ENCODE peak calls at places on chromosomes 4 and X, in nine cellular contexts. One of them, this sample, is unnamed.
A peak's percentile ranks its signal among the peaks of the same experiment; 100 is the strongest.

GRCh38 chr4:133095591-133095990 is 53.5 kb upstream of the PCDH10 start:
- DNase-seq in nephron progenitor cell: no peak
- DNase-seq in ecto neural progenitor cell: no peak
- DNase-seq in adipocyte: peak; percentile 4
- DNase-seq in AG08396: no peak
- DNase-seq in effector memory CD4-positive, alpha-beta T cell: no peak
- DNase-seq in CD8-positive, alpha-beta T cell: no peak
- DNase-seq in cerebellar nuclear complex: no peak
- DNase-seq in memory B cell: no peak
- DNase-seq in this sample: no peak

GRCh38 chr4:8114456-8115202 is 44.0 kb downstream of the ABLIM2 start:
- DNase-seq in nephron progenitor cell: no peak
- DNase-seq in ecto neural progenitor cell: no peak
- DNase-seq in adipocyte: no peak
- DNase-seq in AG08396: no peak
- DNase-seq in effector memory CD4-positive, alpha-beta T cell: no peak
- DNase-seq in CD8-positive, alpha-beta T cell: no peak
- DNase-seq in cerebellar nuclear complex: no peak
- DNase-seq in memory B cell: no peak
- DNase-seq in this sample: no peak

GRCh38 chrX:109270580-109271484 is 211.1 kb downstream of the GUCY2F start:
- DNase-seq in nephron progenitor cell: no peak
- DNase-seq in ecto neural progenitor cell: no peak
- DNase-seq in adipocyte: peak; percentile 32
- DNase-seq in AG08396: no peak
- DNase-seq in effector memory CD4-positive, alpha-beta T cell: no peak
- DNase-seq in CD8-positive, alpha-beta T cell: no peak
- DNase-seq in cerebellar nuclear complex: no peak
- DNase-seq in memory B cell: no peak
- DNase-seq in this sample: no peak

GRCh38 chr4:187139116-187139515 is 415.5 kb upstream of the FAT1 start:
- DNase-seq in nephron progenitor cell: no peak
- DNase-seq in ecto neural progenitor cell: no peak
- DNase-seq in adipocyte: no peak
- DNase-seq in AG08396: no peak
- DNase-seq in effector memory CD4-positive, alpha-beta T cell: no peak
- DNase-seq in CD8-positive, alpha-beta T cell: no peak
- DNase-seq in cerebellar nuclear complex: no peak
- DNase-seq in memory B cell: no peak
- DNase-seq in this sample: no peak

GRCh38 chrX:37060999-37061398 is 52.8 kb downstream of the FAM47C start:
- DNase-seq in nephron progenitor cell: peak; percentile 15
- DNase-seq in ecto neural progenitor cell: no peak
- DNase-seq in adipocyte: peak; percentile 72
- DNase-seq in AG08396: peak; percentile 21
- DNase-seq in effector memory CD4-positive, alpha-beta T cell: no peak
- DNase-seq in CD8-positive, alpha-beta T cell: no peak
- DNase-seq in cerebellar nuclear complex: no peak
- DNase-seq in memory B cell: no peak
- DNase-seq in this sample: peak; percentile 0

GRCh38 chr4:5751918-5752802 is 41.2 kb downstream of the EVC start:
- DNase-seq in nephron progenitor cell: peak; percentile 23
- DNase-seq in ecto neural progenitor cell: peak; percentile 55
- DNase-seq in adipocyte: peak; percentile 30
- DNase-seq in AG08396: peak; percentile 4
- DNase-seq in effector memory CD4-positive, alpha-beta T cell: no peak
- DNase-seq in CD8-positive, alpha-beta T cell: no peak
- DNase-seq in cerebellar nuclear complex: no peak
- DNase-seq in memory B cell: no peak
- DNase-seq in this sample: no peak

GRCh38 chrX:41405551-41405950 is 41.6 kb upstream of the NYX start:
- DNase-seq in nephron progenitor cell: no peak
- DNase-seq in ecto neural progenitor cell: no peak
- DNase-seq in adipocyte: no peak
- DNase-seq in AG08396: no peak
- DNase-seq in effector memory CD4-positive, alpha-beta T cell: no peak
- DNase-seq in CD8-positive, alpha-beta T cell: no peak
- DNase-seq in cerebellar nuclear complex: no peak
- DNase-seq in memory B cell: no peak
- DNase-seq in this sample: no peak

GRCh38 chr4:45063166-45063565 is 336.8 kb upstream of the GNPDA2 start:
- DNase-seq in nephron progenitor cell: no peak
- DNase-seq in ecto neural progenitor cell: no peak
- DNase-seq in adipocyte: no peak
- DNase-seq in AG08396: no peak
- DNase-seq in effector memory CD4-positive, alpha-beta T cell: no peak
- DNase-seq in CD8-positive, alpha-beta T cell: no peak
- DNase-seq in cerebellar nuclear complex: no peak
- DNase-seq in memory B cell: no peak
- DNase-seq in this sample: no peak

GRCh38 chrX:129701624-129702069 is 37.1 kb upstream of the XPNPEP2 start:
- DNase-seq in nephron progenitor cell: no peak
- DNase-seq in ecto neural progenitor cell: no peak
- DNase-seq in adipocyte: no peak
- DNase-seq in AG08396: no peak
- DNase-seq in effector memory CD4-positive, alpha-beta T cell: no peak
- DNase-seq in CD8-positive, alpha-beta T cell: no peak
- DNase-seq in cerebellar nuclear complex: no peak
- DNase-seq in memory B cell: no peak
- DNase-seq in this sample: no peak

This sample was measured in KG1.